ENCODE peak calls at places on chromosomes 16 and 17, in seven cellular contexts. N is HCT116, V is HepG2, P is GM12878, L is H1, W is SK-N-SH, F is K562. U is an unnamed sample.

GRCh38 chr16:19913306-19913717 is 28.7 kb upstream of the GPRC5B start:
- DNase-seq in N (no peak), V (no peak), P (no peak), L (no peak), W (no peak), F (no peak), U (no peak)

GRCh38 chr17:62792122-62792800 is 15.9 kb downstream of the MARCHF10 start:
- DNase-seq in N (peak; percentile 61), V (peak; percentile 74), P (no peak), L (no peak), W (no peak), F (no peak), U (no peak)

GRCh38 chr17:12318614-12319266 is 298.1 kb downstream of the MAP2K4 start:
- DNase-seq in N (no peak), V (no peak), P (no peak), L (no peak), W (no peak), F (no peak), U (no peak)

GRCh38 chr17:30858556-30859250 is 26.9 kb downstream of the ATAD5 start:
- DNase-seq in N (no peak), V (no peak), P (no peak), L (no peak), W (no peak), F (no peak), U (no peak)

GRCh38 chr17:81701288-81702071 is 1.7 kb upstream of the MRPL12 start:
- DNase-seq in N (no peak), V (no peak), P (no peak), L (no peak), W (no peak), F (peak; percentile 35), U (no peak)

GRCh38 chr16:2874584-2875362 is 8.2 kb upstream of the FLYWCH2 start:
- DNase-seq in N (peak; percentile 67), V (peak; percentile 49), P (peak; percentile 3), L (no peak), W (peak; percentile 89), F (peak; percentile 85), U (no peak)

GRCh38 chr16:62665269-62665668 is 629.0 kb upstream of the CDH8 start:
- DNase-seq in N (no peak), V (no peak), P (no peak), L (peak; percentile 31), W (no peak), F (no peak), U (no peak)

GRCh38 chr17:57080708-57081107 is 4.3 kb upstream of the AKAP1 start:
- DNase-seq in N (no peak), V (no peak), P (peak; percentile 62), L (no peak), W (no peak), F (no peak), U (no peak)

GRCh38 chr16:74635303-74635702 is 28.4 kb upstream of the GLG1 start:
- DNase-seq in N (no peak), V (peak; percentile 76), P (no peak), L (no peak), W (no peak), F (no peak), U (no peak)

GRCh38 chr17:81241648-81242420 is 2.7 kb downstream of the NDUFAF8 start:
- DNase-seq in N (no peak), V (peak; percentile 57), P (no peak), L (peak; percentile 50), W (peak; percentile 96), F (peak; percentile 75), U (peak; percentile 79)

GRCh38 chr17:80187493-80187892 is 17.7 kb downstream of the CARD14 start:
- DNase-seq in N (no peak), V (no peak), P (no peak), L (no peak), W (no peak), F (peak; percentile 60), U (no peak)

GRCh38 chr16:4091638-4092037 is 24.6 kb downstream of the ADCY9 start:
- DNase-seq in N (no peak), V (no peak), P (no peak), L (no peak), W (no peak), F (no peak), U (no peak)

GRCh38 chr16:58501242-58502131 is 1.5 kb downstream of the NDRG4 start:
- DNase-seq in N (no peak), V (peak; percentile 30), P (no peak), L (no peak), W (peak; percentile 90), F (peak; percentile 90), U (no peak)

GRCh38 chr17:80422276-80422675 is 7.3 kb downstream of the ENDOV start:
- DNase-seq in N (no peak), V (no peak), P (no peak), L (no peak), W (peak; percentile 36), F (no peak), U (no peak)

GRCh38 chr17:50841949-50842354 is 6.6 kb downstream of the WFIKKN2 start:
- DNase-seq in N (peak; percentile 61), V (peak; percentile 66), P (no peak), L (peak; percentile 53), W (peak; percentile 97), F (peak; percentile 82), U (peak; percentile 91)

GRCh38 chr17:82775033-82775823 is 23.4 kb downstream of the TBCD start:
- DNase-seq in N (peak; percentile 24), V (peak; percentile 51), P (no peak), L (no peak), W (peak; percentile 41), F (peak; percentile 76), U (peak; percentile 97)

GRCh38 chr16:50360779-50361178 is 8.0 kb downstream of the BRD7 start:
- DNase-seq in N (no peak), V (no peak), P (no peak), L (no peak), W (no peak), F (no peak), U (no peak)

GRCh38 chr16:51243836-51244483 is 92.9 kb upstream of the SALL1 start:
- DNase-seq in N (no peak), V (peak; percentile 76), P (no peak), L (no peak), W (no peak), F (no peak), U (no peak)

GRCh38 chr17:1078062-1078711 is 81.3 kb downstream of the TIMM22 start:
- DNase-seq in N (no peak), V (no peak), P (no peak), L (no peak), W (peak; percentile 58), F (no peak), U (no peak)

DNA sequence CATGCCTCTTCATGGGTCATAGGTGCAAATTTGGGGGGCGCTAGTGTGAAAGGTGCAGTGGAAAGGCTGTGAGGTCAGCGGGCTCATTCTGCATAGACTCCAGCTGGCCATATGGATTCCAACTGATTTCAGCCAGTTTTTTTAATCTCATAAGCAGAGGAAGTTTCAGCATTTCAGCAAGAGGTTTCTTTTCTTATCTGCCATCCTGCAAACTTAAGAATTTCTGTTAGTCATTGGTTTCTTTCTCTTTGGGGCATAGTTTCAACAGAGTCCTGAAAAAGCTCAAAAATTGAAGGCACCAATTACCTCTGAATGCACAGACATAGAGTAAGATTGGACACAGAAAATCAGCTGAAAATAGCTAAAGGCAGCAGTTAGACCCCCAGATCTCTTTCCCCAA is 16.2 kb upstream of the ALOX15 start:
- DNase-seq in N (no peak), V (no peak), P (no peak), L (no peak), W (no peak), F (no peak), U (no peak)
- TF ChIP-seq JUND in N (no peak), V (no peak), P (no peak), L (no peak), W (no peak), F (no peak), U (no peak)

DNA sequence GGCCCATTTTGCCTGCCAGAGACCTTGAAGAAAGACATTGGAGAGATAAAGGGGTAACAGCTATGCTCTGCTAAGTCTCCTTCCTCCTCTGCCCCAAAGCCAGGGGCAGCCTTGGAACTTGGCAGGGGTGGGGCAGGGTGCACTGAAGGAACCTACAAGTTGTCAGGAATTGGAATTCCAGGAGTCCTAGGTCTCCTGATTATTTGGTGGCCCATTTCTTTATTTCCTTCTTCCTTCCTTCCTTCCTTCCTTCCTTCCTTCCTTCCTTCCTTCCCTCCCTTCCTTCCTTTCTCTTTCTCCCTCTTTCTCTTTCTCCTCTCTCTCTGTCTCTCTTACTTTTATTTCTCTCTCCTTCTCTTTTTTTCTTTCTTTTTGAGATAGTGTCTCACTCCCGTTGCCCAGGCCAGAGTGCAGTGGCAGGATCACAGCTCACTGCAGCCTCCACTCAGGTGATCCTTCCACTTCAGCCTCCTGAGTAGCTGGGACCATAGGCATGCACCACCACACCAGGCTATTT is 8.5 kb upstream of the FZD2 start:
- DNase-seq in N (no peak), V (no peak), P (no peak), L (no peak), W (no peak), F (no peak), U (no peak)
- TF ChIP-seq JUND in N (no peak), V (no peak), P (no peak), L (no peak), W (no peak), F (no peak), U (no peak)

GRCh38 chr17:29585080-29585751 is 4.2 kb downstream of the GIT1 start:
- DNase-seq in N (no peak), V (no peak), P (no peak), L (no peak), W (peak; percentile 24), F (no peak), U (no peak)
- TF ChIP-seq JUND in N (no peak), V (no peak), P (no peak), L (no peak), W (no peak), F (no peak), U (no peak)

GRCh38 chr17:47918003-47918402 is 22.0 kb downstream of the SP2 start:
- DNase-seq in N (no peak), V (no peak), P (no peak), L (no peak), W (no peak), F (no peak), U (no peak)
- TF ChIP-seq JUND in N (no peak), V (no peak), P (no peak), L (no peak), W (no peak), F (no peak), U (no peak)

GRCh38 chr16:89787365-89787805 is 29.1 kb downstream of the FANCA start:
- DNase-seq in N (no peak), V (peak; percentile 35), P (no peak), L (no peak), W (no peak), F (no peak), U (no peak)
- TF ChIP-seq JUND in N (no peak), V (no peak), P (no peak), L (no peak), W (no peak), F (no peak), U (no peak)

GRCh38 chr16:21698169-21699032 is 34.6 kb downstream of the OTOA start:
- DNase-seq in N (no peak), V (no peak), P (no peak), L (no peak), W (no peak), F (no peak), U (no peak)
- TF ChIP-seq JUND in N (no peak), V (no peak), P (no peak), L (no peak), W (no peak), F (no peak), U (no peak)